ENCODE peak calls at places on chromosome 21, in six cellular contexts. One of them, this sample, is unnamed.

GRCh38 chr21:17371470-17371869 is 141.4 kb upstream of the CXADR start:
- DNase-seq in IMR-90: peak; percentile 74
- DNase-seq in H1: no peak
- DNase-seq in neuronal stem cell: no peak
- DNase-seq in mesenchymal stem cell: peak; percentile 64
- DNase-seq in trophoblast cell: no peak
- DNase-seq in this sample: no peak

GRCh38 chr21:17673261-17674020 is 60.7 kb upstream of the BTG3 start:
- DNase-seq in IMR-90: no peak
- DNase-seq in H1: no peak
- DNase-seq in neuronal stem cell: no peak
- DNase-seq in mesenchymal stem cell: no peak
- DNase-seq in trophoblast cell: peak; percentile 81
- DNase-seq in this sample: no peak

GRCh38 chr21:16070207-16070651 is 340.4 kb downstream of the USP25 start:
- DNase-seq in IMR-90: no peak
- DNase-seq in H1: no peak
- DNase-seq in neuronal stem cell: no peak
- DNase-seq in mesenchymal stem cell: no peak
- DNase-seq in trophoblast cell: no peak
- DNase-seq in this sample: no peak

GRCh38 chr21:15893902-15894301 is 164.1 kb downstream of the USP25 start:
- DNase-seq in IMR-90: no peak
- DNase-seq in H1: no peak
- DNase-seq in neuronal stem cell: no peak
- DNase-seq in mesenchymal stem cell: no peak
- DNase-seq in trophoblast cell: no peak
- DNase-seq in this sample: no peak

GRCh38 chr21:44817914-44818635 is at the start of gene SUMO3:
- DNase-seq in IMR-90: peak; percentile 76
- DNase-seq in H1: no peak
- DNase-seq in neuronal stem cell: peak; percentile 80
- DNase-seq in mesenchymal stem cell: peak; percentile 75
- DNase-seq in trophoblast cell: peak; percentile 82
- DNase-seq in this sample: peak; percentile 74

GRCh38 chr21:45053561-45053960 is 20.8 kb upstream of the ADARB1 start:
- DNase-seq in IMR-90: no peak
- DNase-seq in H1: no peak
- DNase-seq in neuronal stem cell: no peak
- DNase-seq in mesenchymal stem cell: no peak
- DNase-seq in trophoblast cell: no peak
- DNase-seq in this sample: peak; percentile 15

GRCh38 chr21:29870814-29871213 is 69.0 kb downstream of the GRIK1 start:
- DNase-seq in IMR-90: no peak
- DNase-seq in H1: no peak
- DNase-seq in neuronal stem cell: no peak
- DNase-seq in mesenchymal stem cell: no peak
- DNase-seq in trophoblast cell: no peak
- DNase-seq in this sample: peak; percentile 70

GRCh38 chr21:26982767-26983166 is 15.9 kb upstream of the ADAMTS5 start:
- DNase-seq in IMR-90: peak; percentile 63
- DNase-seq in H1: no peak
- DNase-seq in neuronal stem cell: no peak
- DNase-seq in mesenchymal stem cell: no peak
- DNase-seq in trophoblast cell: no peak
- DNase-seq in this sample: no peak

GRCh38 chr21:26834181-26834945 is 10.8 kb downstream of the ADAMTS1 start:
- DNase-seq in IMR-90: peak; percentile 58
- DNase-seq in H1: no peak
- DNase-seq in neuronal stem cell: no peak
- DNase-seq in mesenchymal stem cell: peak; percentile 66
- DNase-seq in trophoblast cell: peak; percentile 95
- DNase-seq in this sample: no peak

GRCh38 chr21:25607812-25608737 is 794 bp upstream of the MRPL39 start:
- DNase-seq in IMR-90: peak; percentile 83
- DNase-seq in H1: peak; percentile 47
- DNase-seq in neuronal stem cell: peak; percentile 73
- DNase-seq in mesenchymal stem cell: peak; percentile 81
- DNase-seq in trophoblast cell: peak; percentile 91
- DNase-seq in this sample: peak; percentile 74

GRCh38 chr21:32574946-32575925 is 10.1 kb downstream of the TCP10L start:
- DNase-seq in IMR-90: no peak
- DNase-seq in H1: no peak
- DNase-seq in neuronal stem cell: no peak
- DNase-seq in mesenchymal stem cell: no peak
- DNase-seq in trophoblast cell: no peak
- DNase-seq in this sample: no peak

GRCh38 chr21:21030311-21030710 is 32.1 kb downstream of the NCAM2 start:
- DNase-seq in IMR-90: no peak
- DNase-seq in H1: no peak
- DNase-seq in neuronal stem cell: no peak
- DNase-seq in mesenchymal stem cell: no peak
- DNase-seq in trophoblast cell: no peak
- DNase-seq in this sample: no peak

GRCh38 chr21:28743723-28744122 is 249.0 kb downstream of the LTN1 start:
- DNase-seq in IMR-90: no peak
- DNase-seq in H1: no peak
- DNase-seq in neuronal stem cell: no peak
- DNase-seq in mesenchymal stem cell: no peak
- DNase-seq in trophoblast cell: no peak
- DNase-seq in this sample: no peak

GRCh38 chr21:30315701-30316100 is 4.4 kb downstream of the KRTAP26-1 start:
- DNase-seq in IMR-90: no peak
- DNase-seq in H1: no peak
- DNase-seq in neuronal stem cell: no peak
- DNase-seq in mesenchymal stem cell: no peak
- DNase-seq in trophoblast cell: no peak
- DNase-seq in this sample: no peak

GRCh38 chr21:28454978-28455600 is 537.6 kb downstream of the LTN1 start:
- DNase-seq in IMR-90: peak; percentile 44
- DNase-seq in H1: no peak
- DNase-seq in neuronal stem cell: no peak
- DNase-seq in mesenchymal stem cell: no peak
- DNase-seq in trophoblast cell: peak; percentile 12
- DNase-seq in this sample: no peak

GRCh38 chr21:36384885-36385232 is 333 bp upstream of the CHAF1B start:
- DNase-seq in IMR-90: no peak
- DNase-seq in H1: no peak
- DNase-seq in neuronal stem cell: no peak
- DNase-seq in mesenchymal stem cell: no peak
- DNase-seq in trophoblast cell: no peak
- DNase-seq in this sample: no peak

GRCh38 chr21:35525443-35525842 is 476.3 kb upstream of the RUNX1 start:
- DNase-seq in IMR-90: peak; percentile 54
- DNase-seq in H1: no peak
- DNase-seq in neuronal stem cell: no peak
- DNase-seq in mesenchymal stem cell: no peak
- DNase-seq in trophoblast cell: no peak
- DNase-seq in this sample: no peak

GRCh38 chr21:32472890-32473765 is 60.6 kb downstream of the EVA1C start:
- DNase-seq in IMR-90: no peak
- DNase-seq in H1: no peak
- DNase-seq in neuronal stem cell: no peak
- DNase-seq in mesenchymal stem cell: no peak
- DNase-seq in trophoblast cell: peak; percentile 23
- DNase-seq in this sample: no peak

GRCh38 chr21:23921670-23922418 is 1685.4 kb downstream of the MRPL39 start:
- DNase-seq in IMR-90: no peak
- DNase-seq in H1: no peak
- DNase-seq in neuronal stem cell: no peak
- DNase-seq in mesenchymal stem cell: no peak
- DNase-seq in trophoblast cell: no peak
- DNase-seq in this sample: no peak

GRCh38 chr21:44878053-44878982 is 4.8 kb upstream of the PTTG1IP start:
- DNase-seq in IMR-90: peak; percentile 37
- DNase-seq in H1: no peak
- DNase-seq in neuronal stem cell: no peak
- DNase-seq in mesenchymal stem cell: peak; percentile 37
- DNase-seq in trophoblast cell: peak; percentile 48
- DNase-seq in this sample: no peak

GRCh38 chr21:44847261-44848056 is 26.0 kb downstream of the PTTG1IP start:
- DNase-seq in IMR-90: no peak
- DNase-seq in H1: no peak
- DNase-seq in neuronal stem cell: no peak
- DNase-seq in mesenchymal stem cell: no peak
- DNase-seq in trophoblast cell: no peak
- DNase-seq in this sample: no peak

GRCh38 chr21:36005018-36005417 is 55.3 kb downstream of the SETD4 start:
- DNase-seq in IMR-90: peak; percentile 42
- DNase-seq in H1: no peak
- DNase-seq in neuronal stem cell: no peak
- DNase-seq in mesenchymal stem cell: no peak
- DNase-seq in trophoblast cell: no peak
- DNase-seq in this sample: no peak

GRCh38 chr21:46457801-46458314 is 833 bp upstream of the DIP2A start:
- DNase-seq in IMR-90: peak; percentile 40
- DNase-seq in H1: no peak
- DNase-seq in neuronal stem cell: no peak
- DNase-seq in mesenchymal stem cell: peak; percentile 66
- DNase-seq in trophoblast cell: peak; percentile 39
- DNase-seq in this sample: peak; percentile 37
- H2AK5ac ChIP-seq in IMR-90: peak overlapping the region; percentile 22
- H2AK5ac ChIP-seq in H1: peak overlapping the region; percentile 89
- H2AK5ac ChIP-seq in neuronal stem cell: peak overlapping the region; percentile 82
- H2AK5ac ChIP-seq in mesenchymal stem cell: no peak overlapping the region
- H2AK5ac ChIP-seq in trophoblast cell: peak overlapping the region; percentile 40
- H2AK5ac ChIP-seq in this sample: no peak overlapping the region

DNA sequence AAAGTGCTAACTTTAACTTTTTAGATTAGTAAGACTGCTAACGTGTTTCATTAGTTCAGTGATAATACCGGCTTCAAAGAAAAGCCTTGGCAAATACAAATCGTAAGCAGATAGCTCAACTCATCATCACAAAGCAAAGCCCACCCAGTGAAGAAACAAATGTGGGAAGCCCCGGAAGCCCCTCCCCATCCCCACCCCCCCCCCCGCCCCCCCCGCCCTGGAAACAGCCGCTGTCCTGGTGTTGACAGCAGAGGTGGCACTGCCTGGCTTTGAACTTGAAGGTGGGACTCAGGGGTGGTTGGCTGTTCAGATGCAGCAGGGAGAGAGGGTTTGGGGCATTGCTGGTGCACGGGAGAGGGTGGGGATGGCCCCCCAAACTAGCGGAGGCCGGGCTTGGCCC is 14.1 kb downstream of the PDXK start:
- DNase-seq in IMR-90: no peak
- DNase-seq in H1: no peak
- DNase-seq in neuronal stem cell: no peak
- DNase-seq in mesenchymal stem cell: no peak
- DNase-seq in trophoblast cell: no peak
- DNase-seq in this sample: no peak
- H2AFZ ChIP-seq in IMR-90: peak overlapping the region; percentile 61
- H2AFZ ChIP-seq in H1: no peak overlapping the region
- H2AFZ ChIP-seq in neuronal stem cell: no peak overlapping the region
- H2AFZ ChIP-seq in mesenchymal stem cell: no peak overlapping the region
- H2AFZ ChIP-seq in trophoblast cell: no peak overlapping the region
- H2AFZ ChIP-seq in this sample: no peak overlapping the region

GRCh38 chr21:46636181-46636512 is 673 bp downstream of the PRMT2 start:
- DNase-seq in IMR-90: no peak
- DNase-seq in H1: no peak
- DNase-seq in neuronal stem cell: no peak
- DNase-seq in mesenchymal stem cell: no peak
- DNase-seq in trophoblast cell: no peak
- DNase-seq in this sample: no peak

GRCh38 chr21:46635324-46636180 is at the start of gene PRMT2:
- DNase-seq in IMR-90: peak; percentile 96
- DNase-seq in H1: peak; percentile 93
- DNase-seq in neuronal stem cell: peak; percentile 97
- DNase-seq in mesenchymal stem cell: peak; percentile 96
- DNase-seq in trophoblast cell: peak; percentile 99
- DNase-seq in this sample: peak; percentile 97

GRCh38 chr21:46634966-46635323 is 529 bp upstream of the PRMT2 start:
- DNase-seq in IMR-90: peak; percentile 87
- DNase-seq in H1: peak; percentile 53
- DNase-seq in neuronal stem cell: peak; percentile 74
- DNase-seq in mesenchymal stem cell: peak; percentile 91
- DNase-seq in trophoblast cell: peak; percentile 42
- DNase-seq in this sample: no peak

GRCh38 chr21:46633561-46633960 is 1.9 kb upstream of the PRMT2 start:
- DNase-seq in IMR-90: no peak
- DNase-seq in H1: no peak
- DNase-seq in neuronal stem cell: no peak
- DNase-seq in mesenchymal stem cell: no peak
- DNase-seq in trophoblast cell: no peak
- DNase-seq in this sample: no peak

DNA sequence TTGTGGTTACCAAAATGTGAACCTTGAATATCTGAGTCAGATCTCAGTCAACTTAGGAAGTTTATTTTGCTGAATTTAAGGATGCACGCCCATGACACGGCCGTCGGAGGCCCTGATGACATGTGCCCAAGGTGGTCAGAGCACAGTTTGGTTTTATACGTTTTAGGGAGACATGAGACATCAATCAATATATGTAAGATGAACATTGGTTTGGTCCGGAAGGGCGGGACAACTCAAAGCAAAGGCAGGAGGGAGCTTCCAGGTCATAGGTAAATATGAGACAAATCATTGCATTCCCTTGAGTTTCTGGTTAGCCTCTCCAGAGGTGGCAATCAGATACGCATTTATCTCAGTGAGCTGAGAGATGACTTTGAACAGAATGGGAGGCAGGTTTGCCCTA is 1.0 kb upstream of the PRMT2 start:
- DNase-seq in IMR-90: no peak
- DNase-seq in H1: no peak
- DNase-seq in neuronal stem cell: no peak
- DNase-seq in mesenchymal stem cell: no peak
- DNase-seq in trophoblast cell: peak; percentile 13
- DNase-seq in this sample: no peak
- H2AK5ac ChIP-seq in IMR-90: no peak overlapping the region
- H2AK5ac ChIP-seq in H1: no peak overlapping the region
- H2AK5ac ChIP-seq in neuronal stem cell: no peak overlapping the region
- H2AK5ac ChIP-seq in mesenchymal stem cell: no peak overlapping the region
- H2AK5ac ChIP-seq in trophoblast cell: no peak overlapping the region
- H2AK5ac ChIP-seq in this sample: no peak overlapping the region

GRCh38 chr21:42009018-42009830 is 936 bp downstream of the ZBTB21 start:
- DNase-seq in IMR-90: peak; percentile 81
- DNase-seq in H1: no peak
- DNase-seq in neuronal stem cell: peak; percentile 39
- DNase-seq in mesenchymal stem cell: peak; percentile 97
- DNase-seq in trophoblast cell: peak; percentile 62
- DNase-seq in this sample: peak; percentile 46

GRCh38 chr21:42010507-42011493 is 640 bp upstream of the ZBTB21 start:
- DNase-seq in IMR-90: no peak
- DNase-seq in H1: no peak
- DNase-seq in neuronal stem cell: peak; percentile 17
- DNase-seq in mesenchymal stem cell: peak; percentile 38
- DNase-seq in trophoblast cell: peak; percentile 67
- DNase-seq in this sample: peak; percentile 43

GRCh38 chr21:42007541-42007940 is 2.6 kb downstream of the ZBTB21 start:
- DNase-seq in IMR-90: no peak
- DNase-seq in H1: no peak
- DNase-seq in neuronal stem cell: no peak
- DNase-seq in mesenchymal stem cell: no peak
- DNase-seq in trophoblast cell: no peak
- DNase-seq in this sample: no peak

GRCh38 chr21:42012344-42012743 is 2.2 kb upstream of the ZBTB21 start:
- DNase-seq in IMR-90: no peak
- DNase-seq in H1: no peak
- DNase-seq in neuronal stem cell: no peak
- DNase-seq in mesenchymal stem cell: no peak
- DNase-seq in trophoblast cell: no peak
- DNase-seq in this sample: no peak

GRCh38 chr21:42009831-42010506 is at the start of gene ZBTB21:
- DNase-seq in IMR-90: peak; percentile 97
- DNase-seq in H1: peak; percentile 92
- DNase-seq in neuronal stem cell: peak; percentile 98
- DNase-seq in mesenchymal stem cell: peak; percentile 97
- DNase-seq in trophoblast cell: peak; percentile 100
- DNase-seq in this sample: peak; percentile 97
- H2AFZ ChIP-seq in IMR-90: peak within 1 kb of the TSS; percentile 93
- H2AFZ ChIP-seq in H1: no peak within 1 kb of the TSS
- H2AFZ ChIP-seq in neuronal stem cell: peak within 1 kb of the TSS; percentile 96
- H2AFZ ChIP-seq in mesenchymal stem cell: peak within 1 kb of the TSS; percentile 92
- H2AFZ ChIP-seq in trophoblast cell: peak within 1 kb of the TSS; percentile 95
- H2AFZ ChIP-seq in this sample: no peak within 1 kb of the TSS

This sample was measured in H9.